ENCODE peak calls at places on chromosome 21, in four cellular contexts. A is H9, J is neuronal stem cell, T is IMR-90. W is an unnamed sample.

GRCh38 chr21:28979092-28979491 is 13.6 kb downstream of the LTN1 start:
- DNase-seq in A (no peak), J (no peak), T (no peak), W (no peak)

GRCh38 chr21:31630062-31630711 is 29.3 kb upstream of the SOD1 start:
- DNase-seq in A (no peak), J (no peak), T (peak; percentile 93), W (peak; percentile 11)

GRCh38 chr21:41141031-41141457 is 26.9 kb upstream of the BACE2 start:
- DNase-seq in A (no peak), J (no peak), T (peak; percentile 20), W (no peak)

GRCh38 chr21:28132713-28133112 is 860.0 kb downstream of the LTN1 start:
- DNase-seq in A (no peak), J (no peak), T (peak; percentile 44), W (no peak)

GRCh38 chr21:25589905-25590304 is 17.4 kb downstream of the MRPL39 start:
- DNase-seq in A (no peak), J (no peak), T (no peak), W (no peak)

GRCh38 chr21:36701912-36702621 is 3.2 kb downstream of the SIM2 start:
- DNase-seq in A (peak; percentile 55), J (no peak), T (peak; percentile 64), W (peak; percentile 63)

GRCh38 chr21:26077523-26077922 is 93.0 kb downstream of the APP start:
- DNase-seq in A (no peak), J (no peak), T (peak; percentile 71), W (no peak)

GRCh38 chr21:28737671-28738279 is 254.9 kb downstream of the LTN1 start:
- DNase-seq in A (no peak), J (no peak), T (peak; percentile 59), W (no peak)

GRCh38 chr21:20013851-20014250 is 984.4 kb upstream of the NCAM2 start:
- DNase-seq in A (no peak), J (no peak), T (no peak), W (no peak)

GRCh38 chr21:25280061-25280460 is 327.2 kb downstream of the MRPL39 start:
- DNase-seq in A (no peak), J (no peak), T (no peak), W (no peak)

GRCh38 chr21:25313891-25314646 is 293.2 kb downstream of the MRPL39 start:
- DNase-seq in A (no peak), J (no peak), T (peak; percentile 67), W (no peak)

GRCh38 chr21:36079010-36079649 is 9.3 kb downstream of the CBR1 start:
- DNase-seq in A (no peak), J (no peak), T (no peak), W (peak; percentile 89)

GRCh38 chr21:27806261-27806660 is 839.4 kb upstream of the ADAMTS5 start:
- DNase-seq in A (no peak), J (no peak), T (peak; percentile 23), W (no peak)

GRCh38 chr21:35396655-35397054 is 347.6 kb upstream of the RUNX1 start:
- DNase-seq in A (no peak), J (no peak), T (no peak), W (no peak)

GRCh38 chr21:25636727-25637126 is 2.3 kb upstream of the JAM2 start:
- DNase-seq in A (no peak), J (no peak), T (peak; percentile 23), W (peak; percentile 39)

GRCh38 chr21:28261291-28261690 is 731.4 kb downstream of the LTN1 start:
- DNase-seq in A (no peak), J (no peak), T (no peak), W (no peak)

GRCh38 chr21:29233611-29234540 is 64.8 kb upstream of the BACH1 start:
- DNase-seq in A (no peak), J (no peak), T (no peak), W (peak; percentile 18)

GRCh38 chr21:27528697-27529096 is 561.8 kb upstream of the ADAMTS5 start:
- DNase-seq in A (no peak), J (no peak), T (peak; percentile 61), W (peak; percentile 31)

GRCh38 chr21:41622831-41623548 is 115.0 kb upstream of the TMPRSS2 start:
- DNase-seq in A (no peak), J (no peak), T (peak; percentile 53), W (no peak)

GRCh38 chr21:40134731-40135492 is 267.7 kb downstream of the PCP4 start:
- DNase-seq in A (no peak), J (no peak), T (no peak), W (no peak)

GRCh38 chr21:19236209-19236608 is 832.6 kb upstream of the TMPRSS15 start:
- DNase-seq in A (no peak), J (no peak), T (no peak), W (no peak)

GRCh38 chr21:20661745-20662470 is 336.3 kb upstream of the NCAM2 start:
- DNase-seq in A (peak; percentile 37), J (peak; percentile 59), T (no peak), W (no peak)

GRCh38 chr21:35503646-35504045 is 454.5 kb upstream of the RUNX1 start:
- DNase-seq in A (no peak), J (no peak), T (peak; percentile 6), W (no peak)

GRCh38 chr21:27024316-27024715 is 57.4 kb upstream of the ADAMTS5 start:
- DNase-seq in A (no peak), J (no peak), T (peak; percentile 71), W (peak; percentile 91)

GRCh38 chr21:22575165-22575584 is 1577.0 kb downstream of the NCAM2 start:
- DNase-seq in A (peak; percentile 46), J (peak; percentile 62), T (no peak), W (peak; percentile 59)

GRCh38 chr21:25733859-25734653 is 648 bp downstream of the ATP5PF start:
- DNase-seq in A (no peak), J (no peak), T (peak; percentile 35), W (no peak)

GRCh38 chr21:36692125-36692843 is 6.6 kb upstream of the SIM2 start:
- DNase-seq in A (no peak), J (peak; percentile 48), T (no peak), W (peak; percentile 21)

GRCh38 chr21:35394049-35394448 is 344.9 kb upstream of the RUNX1 start:
- DNase-seq in A (no peak), J (no peak), T (no peak), W (no peak)

GRCh38 chr21:44666401-44667320 is at the start of gene KRTAP12-2:
- DNase-seq in A (peak; percentile 22), J (no peak), T (no peak), W (no peak)

GRCh38 chr21:26920055-26920454 is 46.8 kb downstream of the ADAMTS5 start:
- DNase-seq in A (no peak), J (no peak), T (peak; percentile 53), W (no peak)

GRCh38 chr21:32708069-32708468 is 19.7 kb downstream of the SYNJ1 start:
- DNase-seq in A (no peak), J (no peak), T (no peak), W (no peak)

GRCh38 chr21:31335957-31336738 is 7.9 kb downstream of the TIAM1 start:
- DNase-seq in A (no peak), J (no peak), T (peak; percentile 95), W (peak; percentile 99)

GRCh38 chr21:21188513-21189188 is 190.4 kb downstream of the NCAM2 start:
- DNase-seq in A (no peak), J (no peak), T (no peak), W (no peak)

GRCh38 chr21:41171210-41171609 is 3.2 kb downstream of the BACE2 start:
- DNase-seq in A (no peak), J (no peak), T (no peak), W (no peak)

GRCh38 chr21:35178812-35179211 is 129.7 kb upstream of the RUNX1 start:
- DNase-seq in A (no peak), J (no peak), T (peak; percentile 79), W (no peak)

GRCh38 chr21:25638634-25639166 is 358 bp upstream of the JAM2 start:
- DNase-seq in A (no peak), J (peak; percentile 12), T (peak; percentile 27), W (peak; percentile 75)

GRCh38 chr21:17848228-17848627 is 29.1 kb upstream of the C21orf91 start:
- DNase-seq in A (no peak), J (no peak), T (peak; percentile 97), W (no peak)

GRCh38 chr21:44765231-44766013 is 36.2 kb downstream of the UBE2G2 start:
- DNase-seq in A (no peak), J (no peak), T (no peak), W (no peak)

DNA sequence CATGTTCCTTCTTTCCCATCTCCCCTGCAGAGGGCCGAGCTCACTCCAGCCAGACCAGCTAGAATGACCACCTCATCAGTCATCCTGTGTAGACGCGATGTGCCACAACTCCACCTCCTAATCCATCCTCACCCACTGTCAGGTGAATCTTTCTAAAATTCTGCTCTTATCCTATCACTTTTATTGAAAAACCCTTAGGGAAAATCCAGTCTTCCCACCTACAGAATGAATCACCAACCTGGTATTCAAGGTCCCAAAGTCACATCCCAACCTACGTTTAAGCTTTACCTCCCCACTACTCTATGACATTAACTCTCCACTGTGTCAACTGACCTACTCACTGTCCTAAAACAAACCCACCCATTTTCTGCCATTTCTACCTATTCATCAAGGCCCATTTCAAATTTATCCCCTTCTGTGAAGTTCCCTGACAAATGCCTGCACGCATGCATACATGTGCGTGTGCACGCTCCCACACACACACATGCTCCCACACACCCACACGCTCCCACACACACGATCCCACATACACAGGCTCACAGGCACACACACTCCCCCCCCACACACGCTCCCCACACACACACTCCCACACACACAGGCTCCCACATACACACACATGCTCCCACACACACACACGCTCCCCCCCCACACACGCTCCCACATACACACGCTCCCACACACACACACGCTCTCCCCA is 27.7 kb downstream of the HSF2BP start:
- DNase-seq in A (no peak), J (no peak), T (no peak), W (no peak)
- H4K8ac ChIP-seq in A (no peak overlapping the region), J (no peak overlapping the region), T (no peak overlapping the region), W (no peak overlapping the region)

GRCh38 chr21:45875881-45876280 is 105.7 kb upstream of the COL6A1 start:
- DNase-seq in A (no peak), J (no peak), T (no peak), W (no peak)

GRCh38 chr21:45873418-45873817 is 108.2 kb upstream of the COL6A1 start:
- DNase-seq in A (no peak), J (no peak), T (no peak), W (no peak)

GRCh38 chr21:45875416-45875760 is 106.2 kb upstream of the COL6A1 start:
- DNase-seq in A (no peak), J (no peak), T (no peak), W (no peak)

GRCh38 chr21:45873866-45874265 is 107.7 kb upstream of the COL6A1 start:
- DNase-seq in A (no peak), J (no peak), T (no peak), W (no peak)

GRCh38 chr21:45874716-45875415 is 106.7 kb upstream of the COL6A1 start:
- DNase-seq in A (no peak), J (no peak), T (peak; percentile 98), W (peak; percentile 33)
- H2BK120ac ChIP-seq in A (no peak overlapping the region), J (no peak overlapping the region), T (peak overlapping the region; percentile 100), W (no peak overlapping the region)

GRCh38 chr21:33924079-33924765 is 8.6 kb upstream of the ATP5PO start:
- DNase-seq in A (peak; percentile 86), J (peak; percentile 86), T (peak; percentile 72), W (peak; percentile 79)

GRCh38 chr21:33924766-33925100 is 9.1 kb upstream of the ATP5PO start:
- DNase-seq in A (no peak), J (no peak), T (no peak), W (peak; percentile 48)
- H3K4me2 ChIP-seq in A (no peak overlapping the region), J (no peak overlapping the region), T (no peak overlapping the region), W (no peak overlapping the region)

GRCh38 chr21:16022121-16022520 is 292.3 kb downstream of the USP25 start:
- DNase-seq in A (no peak), J (no peak), T (no peak), W (no peak)

GRCh38 chr21:16020878-16021277 is 291.1 kb downstream of the USP25 start:
- DNase-seq in A (no peak), J (no peak), T (no peak), W (no peak)
- H4K8ac ChIP-seq in A (no peak overlapping the region), J (no peak overlapping the region), T (no peak overlapping the region), W (no peak overlapping the region)

W was measured in trophoblast cell.